ENCODE peak calls at places on chromosomes 6 and 20, in nine cellular contexts. B, O, I, T, U, N, Z, A and H are unnamed samples.

GRCh38 chr6:108242721-108243120 is 18.1 kb downstream of the SNX3 start:
- DNase-seq in B (no peak), O (no peak), I (no peak), T (no peak), U (no peak), N (no peak), Z (no peak), A (no peak), H (no peak)

GRCh38 chr20:46582648-46583047 is 32.2 kb upstream of the OCSTAMP start:
- DNase-seq in B (no peak), O (no peak), I (no peak), T (no peak), U (no peak), N (no peak), Z (no peak), A (no peak), H (no peak)

GRCh38 chr6:98530732-98531131 is 303.6 kb upstream of the POU3F2 start:
- DNase-seq in B (no peak), O (no peak), I (no peak), T (no peak), U (no peak), N (no peak), Z (no peak), A (no peak), H (no peak)

GRCh38 chr6:33091957-33092356 is 16.2 kb downstream of the HLA-DPB1 start:
- DNase-seq in B (no peak), O (no peak), I (peak; percentile 9), T (no peak), U (no peak), N (no peak), Z (no peak), A (no peak), H (no peak)

GRCh38 chr20:62822788-62823651 is 6.2 kb downstream of the COL9A3 start:
- DNase-seq in B (no peak), O (peak; percentile 22), I (peak; percentile 88), T (no peak), U (peak; percentile 36), N (no peak), Z (no peak), A (no peak), H (no peak)

GRCh38 chr6:129488313-129488712 is 221.7 kb downstream of the ARHGAP18 start:
- DNase-seq in B (no peak), O (no peak), I (no peak), T (no peak), U (no peak), N (no peak), Z (no peak), A (no peak), H (no peak)

GRCh38 chr6:156533860-156534580 is 243.2 kb upstream of the ARID1B start:
- DNase-seq in B (no peak), O (no peak), I (no peak), T (no peak), U (no peak), N (no peak), Z (no peak), A (no peak), H (no peak)

GRCh38 chr6:115191989-115192388 is 849.2 kb upstream of the HS3ST5 start:
- DNase-seq in B (no peak), O (no peak), I (no peak), T (no peak), U (no peak), N (no peak), Z (no peak), A (no peak), H (no peak)

GRCh38 chr20:62355527-62356142 is 11.5 kb downstream of the LAMA5 start:
- DNase-seq in B (no peak), O (no peak), I (peak; percentile 57), T (no peak), U (peak; percentile 66), N (no peak), Z (no peak), A (no peak), H (no peak)

GRCh38 chr6:147782302-147782701 is 273.8 kb downstream of the SAMD5 start:
- DNase-seq in B (peak; percentile 77), O (peak; percentile 14), I (peak; percentile 39), T (peak; percentile 61), U (peak; percentile 39), N (no peak), Z (no peak), A (no peak), H (no peak)

GRCh38 chr20:4225778-4226177 is 210.4 kb upstream of the RNF24 start:
- DNase-seq in B (peak; percentile 97), O (peak; percentile 83), I (peak; percentile 91), T (peak; percentile 87), U (peak; percentile 98), N (peak; percentile 99), Z (no peak), A (no peak), H (peak; percentile 98)

GRCh38 chr6:163641706-163642105 is 227.2 kb downstream of the QKI start:
- DNase-seq in B (no peak), O (no peak), I (no peak), T (no peak), U (no peak), N (no peak), Z (no peak), A (no peak), H (no peak)

GRCh38 chr6:134316733-134317431 is 1.0 kb downstream of the SGK1 start:
- DNase-seq in B (no peak), O (no peak), I (no peak), T (no peak), U (no peak), N (no peak), Z (no peak), A (no peak), H (no peak)

GRCh38 chr6:76230711-76231110 is 158.2 kb upstream of the IMPG1 start:
- DNase-seq in B (no peak), O (no peak), I (no peak), T (no peak), U (no peak), N (no peak), Z (no peak), A (no peak), H (no peak)

DNA sequence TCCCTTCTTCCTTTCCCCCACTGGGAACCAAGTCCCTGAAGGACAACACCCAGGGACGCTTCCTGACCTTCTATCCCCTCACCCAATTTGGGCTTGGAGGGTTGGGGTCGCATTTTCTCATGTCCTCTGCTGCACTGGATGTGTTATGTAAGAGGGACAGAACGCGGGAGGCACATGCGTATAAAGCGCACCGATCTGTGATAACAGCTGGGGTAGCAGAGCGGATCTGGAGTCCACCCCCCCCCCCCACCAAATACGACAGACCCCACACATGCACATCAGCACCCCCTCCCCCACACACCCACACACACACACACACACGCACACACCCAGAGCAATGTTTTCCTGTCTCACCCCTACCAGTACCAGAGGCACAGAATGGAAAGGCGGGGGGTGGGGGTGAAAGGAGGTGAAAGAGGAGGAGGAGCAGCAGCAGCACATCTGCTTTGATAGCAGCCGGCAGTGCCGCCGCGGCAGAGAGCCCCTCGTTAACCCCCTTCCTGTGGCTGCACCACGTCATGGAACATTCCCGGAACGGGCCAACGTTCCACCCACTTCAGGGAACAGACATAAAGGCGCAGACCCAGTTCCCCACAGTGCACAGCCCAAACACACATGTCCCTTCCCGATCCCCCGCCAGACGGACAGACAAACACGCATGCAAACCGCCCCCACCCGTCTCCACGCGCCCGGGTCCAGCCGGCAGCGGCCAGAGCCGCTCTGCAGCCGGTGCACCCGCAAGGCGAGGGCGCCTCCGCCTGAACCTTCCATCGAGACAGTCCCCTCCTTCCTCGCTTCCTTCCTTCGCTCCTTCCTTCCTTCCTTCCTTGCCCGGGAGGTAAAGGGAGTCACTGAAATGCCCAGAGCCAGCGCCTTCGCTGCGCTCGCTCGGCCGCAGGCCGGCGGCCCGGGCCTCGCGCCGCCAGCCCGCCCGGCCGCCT is 580 bp downstream of the HIVEP2 start:
- DNase-seq in B (peak; percentile 94), O (peak; percentile 88), I (peak; percentile 46), T (peak; percentile 61), U (peak; percentile 91), N (peak; percentile 85), Z (peak; percentile 95), A (no peak), H (peak; percentile 87)
- H3K4me3 ChIP-seq in B (peak overlapping the region; percentile 95), O (peak overlapping the region; percentile 98), I (peak overlapping the region; percentile 94), T (peak overlapping the region; percentile 78), U (peak overlapping the region; percentile 93), N (peak overlapping the region; percentile 71), Z (peak overlapping the region; percentile 89), A (peak overlapping the region; percentile 86), H (peak overlapping the region; percentile 92)

GRCh38 chr20:63829598-63829942 is 1.5 kb downstream of the ZBTB46 start:
- DNase-seq in B (peak; percentile 26), O (peak; percentile 7), I (no peak), T (no peak), U (no peak), N (no peak), Z (no peak), A (no peak), H (no peak)
- H3K4me3 ChIP-seq in B (peak overlapping the region; percentile 51), O (peak overlapping the region; percentile 75), I (no peak overlapping the region), T (peak overlapping the region; percentile 32), U (no peak overlapping the region), N (no peak overlapping the region), Z (peak overlapping the region; percentile 81), A (peak overlapping the region; percentile 65), H (peak overlapping the region; percentile 54)

GRCh38 chr6:137849076-137849708 is 17.9 kb upstream of the TNFAIP3 start:
- DNase-seq in B (peak; percentile 53), O (peak; percentile 71), I (no peak), T (no peak), U (no peak), N (no peak), Z (no peak), A (no peak), H (no peak)

GRCh38 chr6:137850137-137850714 is 16.8 kb upstream of the TNFAIP3 start:
- DNase-seq in B (no peak), O (no peak), I (no peak), T (no peak), U (no peak), N (no peak), Z (no peak), A (no peak), H (no peak)

GRCh38 chr6:137849709-137850093 is 17.4 kb upstream of the TNFAIP3 start:
- DNase-seq in B (no peak), O (no peak), I (no peak), T (no peak), U (no peak), N (no peak), Z (no peak), A (no peak), H (no peak)

GRCh38 chr6:137847748-137848147 is 19.3 kb upstream of the TNFAIP3 start:
- DNase-seq in B (no peak), O (no peak), I (no peak), T (no peak), U (no peak), N (no peak), Z (no peak), A (no peak), H (no peak)

GRCh38 chr6:137848672-137849071 is 18.4 kb upstream of the TNFAIP3 start:
- DNase-seq in B (peak; percentile 82), O (peak; percentile 76), I (no peak), T (no peak), U (no peak), N (peak; percentile 53), Z (no peak), A (no peak), H (no peak)
- H3K4me3 ChIP-seq in B (no peak overlapping the region), O (peak overlapping the region; percentile 60), I (no peak overlapping the region), T (no peak overlapping the region), U (no peak overlapping the region), N (no peak overlapping the region), Z (no peak overlapping the region), A (no peak overlapping the region), H (no peak overlapping the region)

DNA sequence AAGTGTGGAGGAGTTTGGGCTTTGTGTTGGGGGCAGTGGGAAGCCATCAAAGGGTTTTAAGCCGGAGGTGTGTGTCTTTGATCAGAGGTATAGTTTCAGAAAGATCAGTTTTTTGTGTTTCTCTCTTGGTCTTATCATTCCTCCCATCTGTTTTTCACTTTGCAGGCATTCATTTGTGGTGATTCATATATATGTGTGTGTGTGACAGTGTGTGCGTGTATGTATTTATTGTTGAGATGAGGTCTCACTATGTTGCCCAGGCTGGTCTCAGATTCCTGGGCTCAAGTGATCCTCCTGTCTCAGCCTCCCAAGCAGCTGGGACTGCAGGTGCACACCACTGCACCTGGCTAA is 11.1 kb upstream of the SERINC3 start:
- DNase-seq in B (peak; percentile 29), O (peak; percentile 51), I (peak; percentile 69), T (no peak), U (peak; percentile 59), N (peak; percentile 63), Z (no peak), A (no peak), H (no peak)
- H3K4me3 ChIP-seq in B (peak overlapping the region; percentile 48), O (peak overlapping the region; percentile 91), I (peak overlapping the region; percentile 75), T (no peak overlapping the region), U (peak overlapping the region; percentile 72), N (peak overlapping the region; percentile 79), Z (peak overlapping the region; percentile 86), A (no peak overlapping the region), H (peak overlapping the region; percentile 77)